ENCODE peak calls at places on chromosomes 13 and 19, in nine cellular contexts. X is activated T-cell treated with anti-CD3 and anti-CD28 coated beads, Interleukin-2, amount 50 U/mL, for 4 hours; N is activated CD4-positive, alpha-beta T cell treated with anti-CD3 and anti-CD28 coated beads for 36 hours; M is LoVo; Q is lower leg skin; L is coronary artery; S is foreskin fibroblast; V is right lobe of liver; J is Calu3. P is an unnamed sample.
A peak's percentile ranks its signal among the peaks of the same experiment; 100 is the strongest.

GRCh38 chr13:112839347-112840105 is 129.5 kb upstream of the MCF2L start:
- DNase-seq in S (peak; percentile 44), L (no peak), Q (peak; percentile 34), X (no peak), M (no peak), N (no peak), V (no peak), J (no peak), P (peak; percentile 36)

GRCh38 chr19:54094601-54095000 is 6.0 kb downstream of the OSCAR start:
- DNase-seq in M (no peak), N (no peak), V (no peak), S (no peak), J (no peak), Q (no peak), X (no peak), L (no peak), P (no peak)

GRCh38 chr13:100674848-100675659 is 459 bp upstream of the TMTC4 start:
- DNase-seq in M (peak; percentile 95), L (peak; percentile 100), Q (peak; percentile 100), S (peak; percentile 99), J (peak; percentile 90), X (peak; percentile 100), V (peak; percentile 100), N (peak; percentile 99), P (peak; percentile 95)

GRCh38 chr13:113298001-113298945 is 1.2 kb downstream of the LAMP1 start:
- DNase-seq in V (no peak), J (no peak), L (no peak), X (no peak), Q (no peak), M (no peak), S (no peak), N (no peak), P (no peak)

GRCh38 chr13:96816261-96816660 is 178.0 kb downstream of the OXGR1 start:
- DNase-seq in J (no peak), L (peak; percentile 81), Q (peak; percentile 84), N (no peak), M (no peak), V (no peak), S (peak; percentile 62), X (no peak), P (no peak)

GRCh38 chr13:113489549-113490495 is 689 bp downstream of the DCUN1D2 start:
- DNase-seq in S (peak; percentile 41), X (peak; percentile 20), V (peak; percentile 59), Q (peak; percentile 88), M (peak; percentile 12), N (peak; percentile 71), L (no peak), J (peak; percentile 1), P (no peak)

GRCh38 chr19:54179921-54180452 is 7.0 kb upstream of the TMC4 start:
- DNase-seq in J (no peak), S (peak; percentile 46), N (no peak), V (no peak), X (no peak), L (no peak), Q (no peak), M (no peak), P (no peak)

GRCh38 chr19:7979559-7979958 is 25.9 kb downstream of the ELAVL1 start:
- DNase-seq in J (no peak), M (no peak), V (peak; percentile 76), N (no peak), L (no peak), Q (no peak), S (no peak), X (no peak), P (no peak)

GRCh38 chr13:30019648-30020626 is 169.5 kb upstream of the UBL3 start:
- DNase-seq in M (no peak), X (no peak), V (no peak), Q (no peak), S (no peak), L (no peak), N (no peak), J (no peak), P (no peak)

P was measured in stromal cell of bone marrow.